ENCODE peak calls at places on chromosomes 7 and 10, in seven cellular contexts. J is heart left ventricle, D is GM06990, N is A673, C is AG04450, A is fibroblast of villous mesenchyme, T is GM12865. V is an unnamed sample.
A peak's percentile ranks its signal among the peaks of the same experiment; 100 is the strongest.

GRCh38 chr7:130441408-130441854 is 615 bp upstream of the CEP41 start:
- DNase-seq in C (no peak), A (no peak), N (peak; percentile 31), D (no peak), J (no peak), T (peak; percentile 12), V (no peak)

GRCh38 chr10:87860156-87860795 is 3.1 kb downstream of the KLLN start:
- DNase-seq in A (peak; percentile 65), N (peak; percentile 84), D (no peak), J (no peak), C (no peak), T (peak; percentile 78), V (no peak)

GRCh38 chr7:47724335-47724982 is 142.5 kb upstream of the TNS3 start:
- DNase-seq in N (no peak), T (no peak), D (no peak), C (peak; percentile 82), J (no peak), A (peak; percentile 89), V (peak; percentile 60)

GRCh38 chr10:131085586-131085860 is 226.0 kb downstream of the TCERG1L start:
- DNase-seq in J (no peak), A (no peak), T (no peak), C (no peak), N (no peak), D (no peak), V (no peak)

GRCh38 chr7:24462984-24463383 is 110.3 kb upstream of the PALS2 start:
- DNase-seq in N (no peak), J (no peak), A (no peak), D (no peak), T (no peak), C (no peak), V (no peak)

GRCh38 chr10:52314007-52314821 is at the start of gene DKK1:
- DNase-seq in J (peak; percentile 46), N (peak; percentile 77), D (peak; percentile 23), C (no peak), T (peak; percentile 39), A (peak; percentile 84), V (peak; percentile 43)

GRCh38 chr10:4816966-4817365 is 9.0 kb upstream of the AKR1E2 start:
- DNase-seq in D (no peak), N (no peak), T (no peak), J (no peak), C (no peak), A (no peak), V (no peak)

GRCh38 chr7:32023353-32023752 is 46.9 kb downstream of the PDE1C start:
- DNase-seq in T (no peak), N (no peak), A (no peak), J (no peak), D (no peak), C (no peak), V (no peak)

GRCh38 chr10:113000876-113001598 is 51.0 kb downstream of the TCF7L2 start:
- DNase-seq in C (no peak), N (no peak), A (no peak), D (no peak), T (no peak), J (peak; percentile 62), V (no peak)
- TF ChIP-seq CTCF in C (peak; percentile 21), N (no peak), A (peak; percentile 12), D (no peak), T (no peak), J (peak; percentile 33), V (no peak)

DNA sequence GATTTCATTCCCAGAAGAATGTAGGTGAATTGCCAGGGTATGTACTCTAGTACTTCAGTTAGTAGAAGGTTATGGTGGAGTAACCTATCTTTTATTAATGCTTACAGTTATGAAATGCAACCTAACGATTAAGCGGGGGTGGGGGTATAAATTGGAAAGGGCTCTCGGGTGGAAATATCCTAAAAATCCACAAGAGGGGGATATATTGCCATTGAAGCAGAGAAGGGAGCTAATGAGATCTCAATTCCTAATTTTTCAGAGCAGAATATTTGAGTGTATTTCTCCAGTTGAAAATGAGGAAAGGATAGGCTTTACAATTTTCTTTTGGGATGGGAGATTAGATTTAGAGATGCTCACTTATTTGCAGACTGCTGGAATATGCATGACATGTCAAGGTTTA is 90.8 kb downstream of the DNAJB9 start:
- DNase-seq in J (no peak), C (no peak), T (no peak), A (peak; percentile 50), D (no peak), N (peak; percentile 71), V (no peak)
- TF ChIP-seq CTCF in J (no peak), C (peak; percentile 38), T (no peak), A (peak; percentile 63), D (no peak), N (peak; percentile 73), V (no peak)

GRCh38 chr10:75210193-75211006 is at the start of gene VDAC2:
- DNase-seq in J (peak; percentile 94), D (peak; percentile 97), N (peak; percentile 93), C (no peak), A (peak; percentile 87), T (peak; percentile 96), V (peak; percentile 75)
- TF ChIP-seq CTCF in J (no peak), D (no peak), N (no peak), C (no peak), A (no peak), T (no peak), V (no peak)

GRCh38 chr10:78069151-78069550 is 35.5 kb downstream of the RPS24 start:
- DNase-seq in C (no peak), T (no peak), A (no peak), N (no peak), J (no peak), D (no peak), V (no peak)
- TF ChIP-seq CTCF in C (no peak), T (no peak), A (no peak), N (no peak), J (no peak), D (no peak), V (no peak)

DNA sequence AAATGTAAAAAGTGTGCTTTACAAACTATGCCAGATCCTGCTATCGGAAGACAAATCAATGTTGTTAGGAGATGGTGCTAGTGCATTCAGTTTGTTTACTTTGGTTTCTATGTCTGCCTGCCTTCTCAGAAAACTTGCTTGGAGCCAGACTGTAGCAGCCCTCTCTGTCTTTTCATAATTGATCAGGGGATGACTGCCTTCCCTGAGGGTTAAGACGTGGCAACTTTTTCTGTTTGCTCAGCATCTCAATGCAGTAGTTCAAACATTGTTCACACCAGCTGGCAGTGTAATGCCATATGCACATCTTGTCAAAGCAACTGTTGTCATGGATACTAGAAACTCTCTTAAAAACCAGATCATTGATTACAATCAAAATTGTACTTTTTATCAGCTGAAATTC is 118.5 kb downstream of the FOXP2 start:
- DNase-seq in C (no peak), A (peak; percentile 6), T (no peak), J (no peak), N (no peak), D (no peak), V (no peak)
- TF ChIP-seq CTCF in C (no peak), A (no peak), T (no peak), J (no peak), N (no peak), D (no peak), V (no peak)

GRCh38 chr7:40192036-40192435 is 57.2 kb downstream of the SUGCT start:
- DNase-seq in C (peak; percentile 50), N (no peak), A (peak; percentile 56), J (no peak), D (no peak), T (no peak), V (peak; percentile 80)

GRCh38 chr7:40186586-40186985 is 51.8 kb downstream of the SUGCT start:
- DNase-seq in J (no peak), A (no peak), C (no peak), N (no peak), T (no peak), D (no peak), V (no peak)
- TF ChIP-seq CTCF in J (no peak), A (peak; percentile 13), C (no peak), N (peak; percentile 18), T (no peak), D (no peak), V (no peak)